ENCODE peak calls at places on chromosomes 13 and 19, in five cellular contexts. Z is H9, M is neuronal stem cell, O is mesenchymal stem cell, L is H1. N is an unnamed sample. For H3K4me1, the result is how much of the 10 kb centered on the place peaks cover.

GRCh38 chr13:108342369-108343289 is 73.1 kb downstream of the TNFSF13B start:
- DNase-seq in O (peak), L (no peak), Z (no peak), M (peak), N (no peak)

GRCh38 chr19:15238639-15239155 is 6.4 kb upstream of the EPHX3 start:
- DNase-seq in Z (peak), L (no peak), O (no peak), M (no peak), N (peak)

GRCh38 chr13:109667754-109668360 is 118.5 kb downstream of the IRS2 start:
- DNase-seq in O (no peak), M (no peak), Z (no peak), L (no peak), N (no peak)

GRCh38 chr19:43651758-43652545 is 12.3 kb upstream of the CADM4 start:
- DNase-seq in L (no peak), O (peak), M (no peak), Z (peak), N (peak)

GRCh38 chr13:27264181-27264580 is 6.4 kb upstream of the RASL11A start:
- DNase-seq in O (peak), L (no peak), M (no peak), Z (no peak), N (no peak)

GRCh38 chr13:73661687-73662425 is 472.3 kb downstream of the KLF12 start:
- DNase-seq in O (no peak), L (no peak), M (no peak), Z (peak), N (no peak)

GRCh38 chr19:35793381-35794165 is 18.2 kb downstream of the ARHGAP33 start:
- DNase-seq in Z (no peak), M (no peak), L (no peak), O (peak), N (peak)

GRCh38 chr19:17762505-17763229 is 11.4 kb downstream of the FCHO1 start:
- DNase-seq in O (peak), M (peak), Z (peak), L (no peak), N (peak)

GRCh38 chr19:50803633-50804419 is 13.6 kb downstream of the ACP4 start:
- DNase-seq in L (no peak), O (peak), M (no peak), Z (no peak), N (peak)

GRCh38 chr13:39123578-39123977 is 85.3 kb downstream of the NHLRC3 start:
- DNase-seq in L (no peak), Z (no peak), O (no peak), M (no peak), N (no peak)

GRCh38 chr13:89688908-89689307 is 1658.6 kb upstream of the MIR17HG start:
- DNase-seq in O (no peak), Z (no peak), M (no peak), L (no peak), N (no peak)

GRCh38 chr19:17889609-17890214 is 18.0 kb downstream of the SLC5A5 start:
- DNase-seq in M (peak), L (no peak), O (peak), Z (peak), N (peak)

GRCh38 chr19:52190679-52191293 is 934 bp downstream of the PPP2R1A start:
- DNase-seq in L (no peak), M (peak), Z (no peak), O (peak), N (peak)

GRCh38 chr13:94178625-94179244 is 300.7 kb downstream of the DCT start:
- DNase-seq in Z (no peak), L (no peak), O (peak), M (no peak), N (no peak)

GRCh38 chr19:12965017-12965811 is 4.2 kb upstream of the DAND5 start:
- DNase-seq in M (peak), O (peak), Z (peak), L (peak), N (peak)

GRCh38 chr19:12969292-12969988 is at the start of gene DAND5:
- DNase-seq in L (no peak), M (no peak), Z (no peak), O (no peak), N (no peak)

GRCh38 chr19:12967907-12968306 is 1.5 kb upstream of the DAND5 start:
- DNase-seq in L (no peak), Z (no peak), M (no peak), O (no peak), N (no peak)

GRCh38 chr19:12970070-12970820 is 869 bp downstream of the DAND5 start:
- DNase-seq in L (no peak), Z (no peak), M (no peak), O (no peak), N (no peak)

GRCh38 chr19:12965812-12966135 is 3.6 kb upstream of the DAND5 start:
- DNase-seq in M (no peak), Z (no peak), L (no peak), O (no peak), N (no peak)
- H2BK12ac ChIP-seq in M (no peak), Z (no peak), L (no peak), O (no peak), N (no peak)

GRCh38 chr13:48575014-48575413 is 42.1 kb upstream of the RCBTB2 start:
- DNase-seq in L (no peak), M (no peak), O (no peak), Z (no peak), N (no peak)

GRCh38 chr13:48570225-48570828 is 37.4 kb upstream of the RCBTB2 start:
- DNase-seq in L (no peak), M (no peak), O (peak), Z (no peak), N (no peak)

GRCh38 chr13:48574036-48574796 is 41.3 kb upstream of the RCBTB2 start:
- DNase-seq in Z (no peak), L (no peak), O (no peak), M (no peak), N (no peak)

GRCh38 chr13:48571121-48571901 is 38.4 kb upstream of the RCBTB2 start:
- DNase-seq in Z (no peak), L (no peak), M (no peak), O (peak), N (no peak)

GRCh38 chr13:48573213-48573612 is 40.3 kb upstream of the RCBTB2 start:
- DNase-seq in M (no peak), Z (no peak), L (no peak), O (no peak), N (no peak)
- H3K4me1 ChIP-seq in M (under half), Z (under half), L (under half), O (under half), N (under half)

GRCh38 chr13:50421457-50422130 is 406.4 kb downstream of the KCNRG start:
- DNase-seq in L (no peak), O (no peak), M (no peak), Z (no peak), N (no peak)
- H2AK5ac ChIP-seq in L (no peak), O (no peak), M (no peak), Z (no peak), N (no peak)

DNA sequence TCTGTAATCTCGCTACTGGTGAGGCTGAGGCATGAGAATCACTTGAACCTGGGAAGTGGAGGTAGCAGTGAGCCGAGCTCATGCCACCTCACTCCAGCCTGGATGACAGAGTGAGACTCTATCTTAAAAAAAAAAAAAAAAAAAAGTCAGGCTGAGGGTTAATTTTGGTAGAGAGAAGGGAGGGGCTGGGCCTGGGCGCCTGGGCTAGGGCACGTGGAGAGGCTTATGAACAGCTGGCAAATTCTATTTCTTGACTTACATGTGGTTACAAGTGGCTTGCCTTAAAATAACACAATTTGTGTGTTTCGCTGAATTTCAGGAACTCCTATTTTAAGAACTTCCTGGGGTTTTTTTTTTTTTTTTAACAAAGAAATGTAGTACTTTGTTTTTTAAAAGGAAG is 47.6 kb upstream of the MAP3K10 start:
- DNase-seq in L (no peak), Z (no peak), O (no peak), M (no peak), N (no peak)
- H2BK12ac ChIP-seq in L (no peak), Z (no peak), O (no peak), M (no peak), N (no peak)

DNA sequence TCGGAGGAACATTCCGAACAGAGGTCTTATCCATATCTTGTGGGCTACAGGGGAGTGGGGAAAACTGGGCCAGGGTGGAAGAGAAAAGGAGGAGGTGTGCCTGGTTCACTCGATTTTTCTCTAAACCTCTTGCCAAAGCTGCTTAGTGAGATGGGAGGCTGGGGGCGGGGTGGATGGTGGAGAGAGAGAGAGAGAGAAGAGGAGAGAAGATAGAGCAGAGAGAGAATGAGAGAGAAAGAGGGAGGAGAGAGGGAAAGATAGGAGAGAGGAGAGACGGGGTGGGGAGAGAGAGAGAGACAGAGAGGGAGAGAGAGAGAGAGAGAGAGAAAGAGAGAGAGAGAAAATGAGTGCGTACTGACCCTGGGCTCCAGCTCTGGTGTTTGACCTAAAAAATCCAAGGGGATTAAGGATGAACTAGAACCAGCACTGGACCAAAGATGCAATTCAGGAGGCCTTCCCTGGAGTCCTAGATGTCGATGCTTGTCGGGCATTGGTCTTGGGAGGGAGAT is 14.1 kb downstream of the NOVA2 start:
- DNase-seq in O (no peak), M (no peak), Z (no peak), L (no peak), N (no peak)
- H3K4me1 ChIP-seq in O (under half), M (under half), Z (under half), L (under half), N (under half)

DNA sequence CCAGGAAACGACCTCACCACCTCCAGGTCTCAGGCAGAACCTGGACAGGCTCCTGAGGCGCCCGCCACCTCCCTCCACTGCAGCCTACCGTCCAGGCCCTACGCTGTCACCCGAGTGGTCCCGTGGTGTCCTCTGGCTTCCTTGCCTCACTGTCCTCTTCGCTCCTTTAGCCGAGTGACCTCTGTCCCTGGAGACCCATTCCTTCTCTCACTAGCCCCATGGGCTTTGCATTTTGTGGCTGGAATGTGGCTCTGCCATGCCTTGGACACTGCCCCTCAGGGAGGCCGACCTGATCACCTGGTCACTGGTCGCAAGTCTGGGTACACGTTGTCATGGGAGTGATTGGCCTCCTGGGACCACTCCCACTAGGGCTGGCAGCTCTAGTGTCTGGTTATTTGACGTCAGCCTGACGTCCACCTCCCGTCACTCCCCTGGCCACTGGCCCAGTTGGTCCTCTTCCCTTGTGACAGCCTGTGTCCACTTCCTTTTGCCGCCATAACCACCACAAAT is 17.9 kb downstream of the SLC25A42 start:
- DNase-seq in L (no peak), Z (no peak), O (no peak), M (no peak), N (no peak)
- H2AK5ac ChIP-seq in L (peak), Z (no peak), O (no peak), M (no peak), N (no peak)

DNA sequence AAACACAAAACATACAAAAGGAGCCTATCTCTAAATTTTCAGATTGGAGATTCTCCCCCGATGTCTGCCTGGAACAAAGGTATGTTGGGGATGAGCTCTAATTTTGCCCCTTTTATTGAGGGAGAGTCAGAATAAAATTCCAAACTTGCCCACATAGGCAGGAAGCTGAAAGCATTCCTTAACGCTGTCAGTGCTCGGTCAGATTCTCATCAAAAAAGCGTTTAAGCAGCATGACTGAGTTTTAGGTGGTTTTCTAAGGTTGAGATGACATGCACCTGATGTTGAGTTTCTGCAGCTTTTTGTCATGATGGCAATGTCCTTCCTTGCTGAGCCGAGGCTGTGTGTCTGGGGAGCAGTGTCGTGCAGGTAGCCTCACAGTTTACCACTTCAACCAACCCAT is 48.4 kb upstream of the MEDAG start:
- DNase-seq in L (no peak), O (no peak), Z (no peak), M (no peak), N (no peak)
- H2BK12ac ChIP-seq in L (no peak), O (no peak), Z (no peak), M (no peak), N (peak)

DNA sequence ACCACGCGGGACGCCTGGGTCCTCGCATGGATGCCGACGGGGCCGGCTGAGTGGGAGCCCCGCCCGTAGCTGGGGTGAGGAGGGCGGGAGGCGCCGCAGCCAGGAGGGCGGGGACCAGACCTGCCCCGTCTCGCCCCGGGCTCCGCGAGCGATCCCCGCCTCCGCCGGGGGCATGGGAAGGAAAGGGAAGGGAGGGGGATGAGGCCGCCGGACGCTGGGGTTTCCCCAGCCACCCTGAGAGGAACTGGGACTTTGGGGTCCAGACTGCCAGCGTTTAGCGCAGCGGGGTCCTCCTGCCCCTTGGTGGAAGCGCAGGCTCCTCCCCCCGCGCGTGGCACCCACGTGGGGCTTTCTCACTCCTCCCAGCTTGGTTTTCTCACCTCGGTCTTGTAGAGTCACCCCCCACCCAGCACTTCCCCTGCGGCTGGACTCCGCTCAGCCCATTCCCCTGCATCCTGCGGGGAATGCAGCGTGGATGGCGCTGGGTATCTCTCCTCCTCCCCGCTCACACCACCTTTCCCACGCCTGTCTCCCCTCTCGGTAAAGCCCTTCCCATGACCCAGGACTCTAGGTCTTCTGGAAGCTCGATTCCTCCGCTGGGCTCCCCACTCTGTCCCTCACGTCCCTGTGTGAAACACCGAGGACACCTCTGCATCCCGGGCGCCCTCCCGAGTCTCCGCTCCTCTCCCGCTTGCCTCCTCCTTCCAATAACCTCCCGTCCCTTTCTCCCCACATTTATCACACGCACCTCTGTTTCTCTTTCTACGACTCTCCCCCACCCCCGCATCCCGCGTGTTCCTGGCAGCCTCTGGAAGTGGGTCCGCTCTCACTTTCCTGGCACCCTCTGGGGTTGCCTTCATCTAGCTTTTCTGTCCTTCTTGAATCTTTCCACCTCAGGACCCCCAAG is 2.1 kb downstream of the TGFB1 start:
- DNase-seq in Z (peak), M (no peak), L (no peak), O (peak), N (peak)
- H3K4me1 ChIP-seq in Z (under half), M (under half), L (under half), O (under half), N (under half)